ENCODE peak calls at places on chromosomes 6 and 20, in five cellular contexts. H is mesendoderm, M is fibroblast of lung, Z is left ventricle myocardium inferior, L is aorta. B is an unnamed sample.

GRCh38 chr20:38226553-38226952 is 34.0 kb downstream of the KIAA1755 start:
- DNase-seq in H (no peak), Z (no peak), L (no peak), M (no peak), B (no peak)

GRCh38 chr6:168089186-168090063 is 10.4 kb upstream of the FRMD1 start:
- DNase-seq in M (no peak), L (no peak), H (no peak), Z (no peak), B (peak; percentile 67)

GRCh38 chr20:7161690-7162089 is 394.2 kb downstream of the BMP2 start:
- DNase-seq in M (peak; percentile 5), L (no peak), Z (no peak), H (peak; percentile 44), B (no peak)

GRCh38 chr6:96659084-96659845 is 96.3 kb downstream of the FHL5 start:
- DNase-seq in Z (no peak), H (no peak), L (no peak), M (no peak), B (no peak)

GRCh38 chr20:23773127-23773526 is 22.4 kb upstream of the CST1 start:
- DNase-seq in L (no peak), Z (no peak), M (no peak), H (no peak), B (no peak)

GRCh38 chr6:157428418-157429202 is 47.6 kb downstream of the ZDHHC14 start:
- DNase-seq in L (no peak), Z (no peak), H (peak; percentile 79), M (peak; percentile 24), B (no peak)

GRCh38 chr6:47161176-47161687 is 119.1 kb upstream of the ADGRF1 start:
- DNase-seq in Z (no peak), M (peak; percentile 56), L (no peak), H (no peak), B (no peak)

GRCh38 chr20:59010995-59011873 is 4.2 kb upstream of the CTSZ start:
- DNase-seq in H (peak; percentile 83), L (peak; percentile 85), M (peak; percentile 94), Z (no peak), B (no peak)

GRCh38 chr6:39893286-39893685 is 41.0 kb downstream of the MOCS1 start:
- DNase-seq in L (no peak), H (no peak), M (no peak), Z (no peak), B (no peak)

GRCh38 chr6:135185483-135185882 is 4.4 kb downstream of the MYB start:
- DNase-seq in L (no peak), Z (no peak), M (no peak), H (no peak), B (no peak)

GRCh38 chr6:34472425-34472824 is 6.5 kb downstream of the PACSIN1 start:
- DNase-seq in H (no peak), Z (no peak), M (no peak), L (no peak), B (no peak)

GRCh38 chr6:44304282-44305199 is 8.6 kb downstream of the AARS2 start:
- DNase-seq in Z (peak; percentile 24), M (peak; percentile 36), L (no peak), H (peak; percentile 70), B (peak; percentile 61)

GRCh38 chr6:39980839-39981580 is 46.7 kb upstream of the MOCS1 start:
- DNase-seq in M (peak; percentile 31), Z (no peak), L (no peak), H (peak; percentile 78), B (no peak)

GRCh38 chr20:6045566-6045965 is 8.3 kb downstream of the LRRN4 start:
- DNase-seq in Z (no peak), M (peak; percentile 49), L (no peak), H (no peak), B (no peak)

GRCh38 chr6:68680244-68680643 is 45.2 kb downstream of the ADGRB3 start:
- DNase-seq in M (no peak), Z (no peak), H (no peak), L (no peak), B (no peak)

GRCh38 chr20:1456300-1456699 is 10.3 kb downstream of the NSFL1C start:
- DNase-seq in L (no peak), H (peak; percentile 28), Z (no peak), M (peak; percentile 88), B (no peak)

GRCh38 chr6:97240222-97240621 is 42.8 kb downstream of the MMS22L start:
- DNase-seq in L (no peak), M (peak; percentile 71), Z (no peak), H (no peak), B (no peak)

GRCh38 chr20:25316506-25317190 is 68.8 kb downstream of the PYGB start:
- DNase-seq in H (no peak), L (peak; percentile 15), M (no peak), Z (no peak), B (no peak)

GRCh38 chr20:34185766-34186620 is 55.2 kb upstream of the ASIP start:
- DNase-seq in H (no peak), Z (no peak), L (no peak), M (no peak), B (no peak)

GRCh38 chr6:139743629-139744028 is 369.2 kb upstream of the CITED2 start:
- DNase-seq in H (no peak), L (no peak), Z (no peak), M (peak; percentile 96), B (no peak)

GRCh38 chr20:31815408-31816188 is 3.6 kb upstream of the MYLK2 start:
- DNase-seq in M (no peak), Z (no peak), L (peak; percentile 62), H (peak; percentile 35), B (no peak)

GRCh38 chr6:139166956-139167313 is 32.1 kb downstream of the HECA start:
- DNase-seq in H (no peak), Z (no peak), M (no peak), L (no peak), B (no peak)

GRCh38 chr20:58471161-58471834 is 43.9 kb downstream of the APCDD1L start:
- DNase-seq in M (no peak), H (no peak), L (no peak), Z (peak; percentile 72), B (peak; percentile 75)

DNA sequence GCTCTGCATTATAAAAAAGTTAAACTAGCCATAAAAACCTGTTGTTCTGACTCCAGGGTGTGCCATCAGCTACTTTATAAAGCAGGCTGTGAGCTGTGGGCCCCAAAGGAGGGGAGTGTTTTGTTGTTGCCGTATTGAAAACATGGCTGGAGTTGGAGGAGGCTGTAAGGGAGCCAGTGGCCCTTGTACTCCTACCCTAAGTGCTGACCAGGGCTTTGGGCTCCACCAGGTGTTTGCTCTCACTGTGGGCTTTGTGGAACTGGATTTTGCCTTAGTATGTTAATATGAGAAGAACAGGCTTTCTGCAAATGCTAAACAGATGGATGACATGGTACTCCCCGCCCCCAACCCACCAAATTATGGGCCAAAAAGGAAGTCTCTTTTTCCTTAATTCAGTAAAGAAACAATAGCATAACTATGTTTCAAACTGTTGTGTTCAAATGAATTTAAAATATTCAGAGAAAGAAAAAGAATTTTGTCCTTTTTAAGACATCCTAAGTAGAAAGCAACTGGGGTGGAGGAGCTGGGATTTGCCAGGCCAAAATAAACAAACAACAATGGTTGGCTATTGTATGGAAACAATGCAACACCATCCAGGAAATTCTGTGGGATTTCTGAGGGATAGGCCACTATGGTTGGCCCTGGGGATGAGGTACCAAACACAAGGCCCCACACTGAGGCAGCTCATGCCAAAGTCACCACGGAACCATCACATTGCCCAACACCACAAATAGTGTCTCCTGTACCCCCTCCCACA is 63.3 kb downstream of the PLCG1 start:
- DNase-seq in L (no peak), H (no peak), M (no peak), Z (no peak), B (no peak)
- H3K27ac ChIP-seq in L (no peak overlapping the region), H (no peak overlapping the region), M (no peak overlapping the region), Z (peak overlapping the region; percentile 64), B (no peak overlapping the region)

GRCh38 chr20:44186674-44187053 is 324 bp downstream of the JPH2 start:
- DNase-seq in L (peak; percentile 48), H (no peak), M (no peak), Z (no peak), B (no peak)

GRCh38 chr20:44188752-44189151 is 1.8 kb upstream of the JPH2 start:
- DNase-seq in H (no peak), L (no peak), M (no peak), Z (no peak), B (peak; percentile 77)

GRCh38 chr20:44186201-44186600 is 787 bp downstream of the JPH2 start:
- DNase-seq in Z (no peak), H (no peak), M (no peak), L (no peak), B (peak; percentile 59)

GRCh38 chr20:44187054-44187762 is at the start of gene JPH2:
- DNase-seq in M (peak; percentile 79), L (peak; percentile 84), H (peak; percentile 97), Z (peak; percentile 76), B (peak; percentile 88)

DNA sequence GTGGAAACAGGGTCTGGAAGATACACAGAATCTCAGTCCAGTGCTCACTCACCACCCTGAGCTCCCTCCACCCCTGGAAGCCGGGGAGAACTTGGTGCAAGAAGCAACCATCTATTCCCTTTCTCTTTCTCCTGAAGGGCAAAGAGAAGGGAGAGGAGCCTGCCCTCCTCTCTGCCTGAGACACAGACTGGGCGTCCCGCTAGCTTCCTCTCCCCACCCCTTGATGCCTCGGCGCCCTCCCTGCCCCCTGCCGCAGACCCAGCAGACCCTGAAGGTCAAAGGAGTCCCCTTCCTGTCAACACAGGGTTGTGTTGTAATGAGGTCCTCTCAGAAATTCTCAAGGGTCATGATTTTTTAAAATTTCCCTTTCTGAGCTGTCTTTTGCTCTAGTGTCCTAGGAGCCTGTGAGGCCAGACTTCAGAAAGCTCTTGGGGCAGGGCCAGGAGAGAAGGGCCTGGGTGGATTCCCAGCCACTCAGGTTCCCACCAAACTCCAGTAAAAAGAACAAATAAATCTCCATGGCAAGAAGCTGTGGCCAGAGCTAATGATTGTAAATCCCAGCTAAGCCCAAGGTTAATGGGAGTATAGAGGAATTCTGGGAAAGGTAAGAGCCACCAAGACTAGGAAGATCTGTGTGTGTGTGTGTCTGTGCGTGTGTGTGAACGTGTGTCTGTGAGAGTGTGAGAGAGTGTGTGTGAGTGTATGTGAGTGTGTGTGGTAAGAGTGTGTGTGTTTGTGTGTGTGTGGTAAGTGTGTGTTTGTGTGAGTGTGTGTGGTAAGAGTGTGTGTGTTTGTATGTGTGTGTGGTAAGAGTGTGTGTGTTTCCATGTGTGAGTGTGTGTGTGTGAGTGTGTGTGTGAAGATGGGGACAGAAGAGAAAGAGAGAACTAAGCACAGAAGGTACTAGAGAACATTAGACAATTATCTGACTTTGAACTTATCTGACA is 1.0 kb upstream of the JPH2 start:
- DNase-seq in H (no peak), Z (no peak), M (peak; percentile 53), L (peak; percentile 47), B (no peak)
- H3K4me3 ChIP-seq in H (no peak overlapping the region), Z (peak overlapping the region; percentile 72), M (no peak overlapping the region), L (peak overlapping the region; percentile 18), B (peak overlapping the region; percentile 84)

GRCh38 chr6:14125346-14125745 is 7.8 kb downstream of the CD83 start:
- DNase-seq in Z (no peak), L (no peak), M (no peak), H (no peak), B (no peak)
- H3K36me3 ChIP-seq in Z (no peaks in the 10 kb centered on the region), L (no peaks in the 10 kb centered on the region), M (no peaks in the 10 kb centered on the region), H (no peaks in the 10 kb centered on the region), B (no peaks in the 10 kb centered on the region)

GRCh38 chr6:41935190-41935569 is 6.4 kb downstream of the CCND3 start:
- DNase-seq in Z (no peak), M (no peak), L (no peak), H (no peak), B (no peak)

GRCh38 chr6:41934278-41935189 is 7.1 kb downstream of the CCND3 start:
- DNase-seq in L (no peak), M (no peak), H (peak; percentile 31), Z (no peak), B (no peak)

GRCh38 chr6:41936073-41936837 is 5.4 kb downstream of the CCND3 start:
- DNase-seq in M (peak; percentile 78), H (peak; percentile 89), Z (peak; percentile 69), L (peak; percentile 75), B (peak; percentile 67)

GRCh38 chr6:41937472-41937871 is 4.1 kb downstream of the CCND3 start:
- DNase-seq in M (no peak), L (no peak), H (no peak), Z (no peak), B (no peak)

GRCh38 chr6:41935685-41936072 is 5.9 kb downstream of the CCND3 start:
- DNase-seq in Z (no peak), L (no peak), H (no peak), M (no peak), B (no peak)
- H3K27ac ChIP-seq in Z (peak overlapping the region; percentile 97), L (no peak overlapping the region), H (no peak overlapping the region), M (peak overlapping the region; percentile 45), B (no peak overlapping the region)

B was measured in psoas muscle.